ENCODE peak calls at places on chromosome 2, in five cellular contexts. One of them, this sample, is unnamed.

GRCh38 chr2:183010112-183010511 is 28.1 kb downstream of the NCKAP1 start:
- DNase-seq in HepG2: no peak
- DNase-seq in SK-N-SH: no peak
- DNase-seq in GM12878: no peak
- DNase-seq in HCT116: peak
- DNase-seq in this sample: peak

GRCh38 chr2:135121016-135121657 is 69.0 kb downstream of the RAB3GAP1 start:
- DNase-seq in GM12878: no peak
- DNase-seq in SK-N-SH: no peak
- DNase-seq in HepG2: no peak
- DNase-seq in HCT116: no peak
- DNase-seq in this sample: no peak

GRCh38 chr2:171741189-171741588 is 53.9 kb downstream of the DYNC1I2 start:
- DNase-seq in HCT116: no peak
- DNase-seq in GM12878: peak
- DNase-seq in HepG2: no peak
- DNase-seq in SK-N-SH: no peak
- DNase-seq in this sample: no peak

GRCh38 chr2:159817278-159817677 is 19.3 kb upstream of the CD302 start:
- DNase-seq in HCT116: no peak
- DNase-seq in GM12878: no peak
- DNase-seq in SK-N-SH: no peak
- DNase-seq in HepG2: no peak
- DNase-seq in this sample: no peak

GRCh38 chr2:26580151-26580550 is 61.0 kb downstream of the CIB4 start:
- DNase-seq in SK-N-SH: peak
- DNase-seq in HCT116: no peak
- DNase-seq in HepG2: no peak
- DNase-seq in GM12878: no peak
- DNase-seq in this sample: no peak

GRCh38 chr2:97951155-97951670 is 44.5 kb downstream of the TMEM131 start:
- DNase-seq in HCT116: no peak
- DNase-seq in HepG2: no peak
- DNase-seq in GM12878: no peak
- DNase-seq in SK-N-SH: no peak
- DNase-seq in this sample: no peak

GRCh38 chr2:131035112-131035825 is 58.0 kb downstream of the FAM168B start:
- DNase-seq in GM12878: no peak
- DNase-seq in HepG2: no peak
- DNase-seq in SK-N-SH: peak
- DNase-seq in HCT116: no peak
- DNase-seq in this sample: no peak

GRCh38 chr2:68943581-68944568 is 8.8 kb downstream of the GKN2 start:
- DNase-seq in GM12878: no peak
- DNase-seq in HepG2: peak
- DNase-seq in SK-N-SH: peak
- DNase-seq in HCT116: peak
- DNase-seq in this sample: peak

GRCh38 chr2:44825702-44826101 is 115.8 kb upstream of the SIX3 start:
- DNase-seq in HCT116: no peak
- DNase-seq in HepG2: no peak
- DNase-seq in GM12878: no peak
- DNase-seq in SK-N-SH: no peak
- DNase-seq in this sample: no peak

GRCh38 chr2:68791914-68792313 is 57.3 kb downstream of the ARHGAP25 start:
- DNase-seq in HepG2: no peak
- DNase-seq in SK-N-SH: no peak
- DNase-seq in GM12878: no peak
- DNase-seq in HCT116: no peak
- DNase-seq in this sample: no peak

GRCh38 chr2:63050186-63050915 is at the start of gene OTX1:
- DNase-seq in HCT116: peak
- DNase-seq in SK-N-SH: peak
- DNase-seq in HepG2: peak
- DNase-seq in GM12878: peak
- DNase-seq in this sample: peak
- TF ChIP-seq ZBTB33 in HCT116: no peak
- TF ChIP-seq ZBTB33 in SK-N-SH: no peak
- TF ChIP-seq ZBTB33 in HepG2: no peak
- TF ChIP-seq ZBTB33 in GM12878: no peak
- TF ChIP-seq ZBTB33 in this sample: no peak

DNA sequence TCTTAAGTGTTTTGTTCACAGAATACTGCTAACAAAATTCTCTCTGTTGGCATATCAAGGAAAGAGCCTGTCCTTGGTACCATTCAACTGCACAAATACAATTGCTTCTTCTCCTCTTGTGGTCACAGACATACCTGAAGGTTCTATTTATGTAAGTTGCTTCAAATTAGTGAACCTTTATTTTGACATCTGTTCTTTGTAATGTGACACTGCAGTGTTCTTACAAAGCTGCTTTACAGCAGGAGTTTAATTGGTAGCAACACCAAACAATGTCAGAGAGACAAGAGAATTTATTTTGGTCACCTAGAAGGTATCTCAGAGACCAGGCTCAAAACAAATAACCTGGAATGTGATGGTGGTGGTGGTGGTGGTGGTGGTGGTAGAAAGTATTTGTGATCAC is 641.8 kb downstream of the ZEB2 start:
- DNase-seq in HCT116: no peak
- DNase-seq in HepG2: no peak
- DNase-seq in GM12878: no peak
- DNase-seq in SK-N-SH: no peak
- DNase-seq in this sample: no peak
- TF ChIP-seq ZBTB33 in HCT116: no peak
- TF ChIP-seq ZBTB33 in HepG2: no peak
- TF ChIP-seq ZBTB33 in GM12878: no peak
- TF ChIP-seq ZBTB33 in SK-N-SH: no peak
- TF ChIP-seq ZBTB33 in this sample: no peak

GRCh38 chr2:88087763-88088162 is 20.1 kb downstream of the SMYD1 start:
- DNase-seq in HCT116: no peak
- DNase-seq in SK-N-SH: no peak
- DNase-seq in HepG2: no peak
- DNase-seq in GM12878: no peak
- DNase-seq in this sample: no peak
- TF ChIP-seq ZBTB33 in HCT116: no peak
- TF ChIP-seq ZBTB33 in SK-N-SH: no peak
- TF ChIP-seq ZBTB33 in HepG2: no peak
- TF ChIP-seq ZBTB33 in GM12878: no peak
- TF ChIP-seq ZBTB33 in this sample: no peak

GRCh38 chr2:3467654-3468053 is 51.7 kb downstream of the ADI1 start:
- DNase-seq in SK-N-SH: no peak
- DNase-seq in GM12878: no peak
- DNase-seq in HCT116: no peak
- DNase-seq in HepG2: no peak
- DNase-seq in this sample: no peak
- TF ChIP-seq ZBTB33 in SK-N-SH: no peak
- TF ChIP-seq ZBTB33 in GM12878: no peak
- TF ChIP-seq ZBTB33 in HCT116: no peak
- TF ChIP-seq ZBTB33 in HepG2: no peak
- TF ChIP-seq ZBTB33 in this sample: no peak

DNA sequence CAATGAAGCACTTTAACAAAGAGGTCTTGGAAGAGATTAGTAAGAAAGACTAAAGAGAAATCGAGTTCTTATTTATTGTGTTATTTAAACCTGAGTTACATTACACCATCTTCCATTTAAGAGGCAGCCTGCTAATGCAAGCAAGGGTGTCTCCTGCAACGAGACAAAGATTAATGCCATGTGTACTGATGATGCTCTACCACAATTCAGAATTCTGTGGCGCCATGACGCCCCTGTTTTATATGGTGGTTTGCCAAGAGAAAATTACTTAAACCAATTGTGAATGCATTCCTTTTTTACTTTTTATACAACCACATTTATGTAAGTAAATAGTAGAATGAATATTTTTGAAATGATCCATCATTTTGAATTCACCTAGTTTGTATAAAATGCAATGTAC is 356.1 kb upstream of the ZEB2 start:
- DNase-seq in HCT116: no peak
- DNase-seq in GM12878: no peak
- DNase-seq in HepG2: no peak
- DNase-seq in SK-N-SH: no peak
- DNase-seq in this sample: no peak
- TF ChIP-seq ZBTB33 in HCT116: no peak
- TF ChIP-seq ZBTB33 in GM12878: no peak
- TF ChIP-seq ZBTB33 in HepG2: no peak
- TF ChIP-seq ZBTB33 in SK-N-SH: no peak
- TF ChIP-seq ZBTB33 in this sample: no peak

GRCh38 chr2:19901458-19902271 is at the start of gene TTC32:
- DNase-seq in HepG2: peak
- DNase-seq in HCT116: peak
- DNase-seq in GM12878: peak
- DNase-seq in SK-N-SH: peak
- DNase-seq in this sample: peak

GRCh38 chr2:19899853-19900525 is 1.8 kb downstream of the TTC32 start:
- DNase-seq in GM12878: no peak
- DNase-seq in SK-N-SH: no peak
- DNase-seq in HCT116: no peak
- DNase-seq in HepG2: peak
- DNase-seq in this sample: peak

GRCh38 chr2:19902272-19902730 is 518 bp upstream of the TTC32 start:
- DNase-seq in GM12878: no peak
- DNase-seq in SK-N-SH: peak
- DNase-seq in HepG2: no peak
- DNase-seq in HCT116: no peak
- DNase-seq in this sample: no peak

GRCh38 chr2:19900536-19901200 is 1.1 kb downstream of the TTC32 start:
- DNase-seq in HepG2: peak
- DNase-seq in GM12878: no peak
- DNase-seq in SK-N-SH: peak
- DNase-seq in HCT116: no peak
- DNase-seq in this sample: no peak

GRCh38 chr2:19901201-19901457 is 654 bp downstream of the TTC32 start:
- DNase-seq in SK-N-SH: no peak
- DNase-seq in HCT116: no peak
- DNase-seq in HepG2: no peak
- DNase-seq in GM12878: no peak
- DNase-seq in this sample: no peak
- TF ChIP-seq ZBTB33 in SK-N-SH: no peak
- TF ChIP-seq ZBTB33 in HCT116: no peak
- TF ChIP-seq ZBTB33 in HepG2: no peak
- TF ChIP-seq ZBTB33 in GM12878: no peak
- TF ChIP-seq ZBTB33 in this sample: no peak

This sample was measured in K562.